ENCODE peak calls at places on chromosome 15, in nine cellular contexts. L, A, T, U, F, I, M, X and G are unnamed samples.

GRCh38 chr15:50182233-50183013 is 427 bp downstream of the SLC27A2 start:
- DNase-seq in A (peak), M (peak), X (peak), T (peak), U (peak), F (peak), L (peak), I (peak), G (peak)

GRCh38 chr15:65547841-65548240 is 17.6 kb downstream of the HACD3 start:
- DNase-seq in M (no peak), I (no peak), F (no peak), U (no peak), L (no peak), T (no peak), X (no peak), A (no peak), G (no peak)

GRCh38 chr15:39685999-39686613 is 96.5 kb downstream of the FSIP1 start:
- DNase-seq in L (no peak), I (no peak), X (no peak), T (peak), A (peak), F (no peak), M (peak), U (no peak), G (no peak)

GRCh38 chr15:27850050-27850449 is 249.1 kb downstream of the OCA2 start:
- DNase-seq in A (no peak), I (no peak), F (no peak), T (no peak), L (no peak), U (no peak), X (peak), M (no peak), G (no peak)

GRCh38 chr15:80669599-80670273 is 25.4 kb upstream of the ABHD17C start:
- DNase-seq in X (no peak), M (no peak), I (no peak), T (peak), F (no peak), A (no peak), U (no peak), L (no peak), G (no peak)

GRCh38 chr15:60957111-60957510 is 272.0 kb downstream of the RORA start:
- DNase-seq in F (no peak), L (no peak), M (no peak), T (no peak), I (no peak), A (no peak), U (no peak), X (no peak), G (no peak)

GRCh38 chr15:70569718-70570231 is 193.6 kb downstream of the UACA start:
- DNase-seq in L (no peak), A (no peak), T (no peak), U (no peak), X (no peak), F (no peak), I (no peak), M (no peak), G (no peak)

GRCh38 chr15:40310001-40310959 is 2.5 kb upstream of the PLCB2 start:
- DNase-seq in X (peak), I (peak), T (peak), F (peak), M (peak), L (peak), A (peak), U (peak), G (peak)

GRCh38 chr15:75148293-75148692 is 53.4 kb upstream of the C15orf39 start:
- DNase-seq in A (no peak), X (no peak), F (no peak), T (no peak), L (no peak), M (no peak), U (no peak), I (no peak), G (no peak)

GRCh38 chr15:61915640-61916039 is 144.6 kb downstream of the VPS13C start:
- DNase-seq in M (no peak), A (no peak), L (no peak), T (peak), X (no peak), I (no peak), F (no peak), U (no peak), G (no peak)

GRCh38 chr15:74535388-74536084 is 5.5 kb upstream of the ARID3B start:
- DNase-seq in M (no peak), X (no peak), U (no peak), I (no peak), T (no peak), F (no peak), A (peak), L (no peak), G (no peak)

GRCh38 chr15:69973102-69973714 is 124.5 kb downstream of the TLE3 start:
- DNase-seq in A (peak), X (peak), T (peak), I (peak), U (no peak), M (no peak), F (no peak), L (no peak), G (no peak)

GRCh38 chr15:64356443-64357040 is 569 bp upstream of the CSNK1G1 start:
- DNase-seq in X (no peak), U (no peak), T (peak), M (no peak), L (no peak), F (no peak), A (no peak), I (no peak), G (no peak)